ENCODE peak calls at places on chromosomes 2 and 18, in four cellular contexts. O is stimulated activated naive CD8-positive, alpha-beta T cell treated with anti-CD3 and anti-CD28 coated beads, Interleukin-15, amount 100 ng/mL, for 72 hours; L is T1000; E is omental fat pad. V is an unnamed sample.
A peak's percentile ranks its signal among the peaks of the same experiment; 100 is the strongest.

GRCh38 chr2:171181067-171182049 is 20.7 kb upstream of the TLK1 start:
- DNase-seq in O (no peak), L (no peak), E (no peak), V (no peak)

GRCh38 chr2:238895901-238896600 is 48.2 kb downstream of the TWIST2 start:
- DNase-seq in O (no peak), L (no peak), E (no peak), V (peak; percentile 38)

GRCh38 chr2:33788044-33788443 is 188.9 kb upstream of the FAM98A start:
- DNase-seq in O (no peak), L (no peak), E (no peak), V (no peak)

GRCh38 chr2:83850071-83850725 is 608.9 kb downstream of the SUCLG1 start:
- DNase-seq in O (no peak), L (peak; percentile 62), E (no peak), V (no peak)

GRCh38 chr2:178101321-178102079 is 10.7 kb upstream of the RBM45 start:
- DNase-seq in O (no peak), L (no peak), E (no peak), V (no peak)

GRCh38 chr2:174198846-174199564 is 49.3 kb downstream of the OLA1 start:
- DNase-seq in O (no peak), L (no peak), E (no peak), V (no peak)

GRCh38 chr2:70565039-70565731 is 11.6 kb upstream of the TGFA start:
- DNase-seq in O (no peak), L (no peak), E (no peak), V (no peak)

GRCh38 chr2:86078801-86079545 is 26.7 kb downstream of the POLR1A start:
- DNase-seq in O (peak; percentile 26), L (no peak), E (no peak), V (no peak)

GRCh38 chr2:11870584-11870983 is 124.2 kb downstream of the LPIN1 start:
- DNase-seq in O (no peak), L (no peak), E (no peak), V (no peak)

GRCh38 chr18:10354241-10354811 is 100.1 kb upstream of the APCDD1 start:
- DNase-seq in O (no peak), L (no peak), E (no peak), V (no peak)

GRCh38 chr2:22281033-22281432 is 1103.9 kb upstream of the KLHL29 start:
- DNase-seq in O (no peak), L (peak; percentile 31), E (no peak), V (no peak)

GRCh38 chr2:131431336-131431735 is 44.6 kb upstream of the TUBA3D start:
- DNase-seq in O (no peak), L (no peak), E (no peak), V (no peak)

GRCh38 chr2:69514406-69514805 is 77.2 kb upstream of the NFU1 start:
- DNase-seq in O (no peak), L (no peak), E (no peak), V (no peak)

GRCh38 chr2:43412121-43412753 is 183.6 kb downstream of the THADA start:
- DNase-seq in O (no peak), L (no peak), E (no peak), V (no peak)

GRCh38 chr2:119645173-119645846 is 33.7 kb upstream of the TMEM177 start:
- DNase-seq in O (no peak), L (no peak), E (no peak), V (no peak)

GRCh38 chr2:16662440-16662839 is 3.2 kb downstream of the CYRIA start:
- DNase-seq in O (no peak), L (no peak), E (no peak), V (no peak)

GRCh38 chr2:231557571-231558217 is 27.4 kb upstream of the NMUR1 start:
- DNase-seq in O (peak; percentile 59), L (no peak), E (no peak), V (peak; percentile 31)

GRCh38 chr18:2402084-2402483 is 169.2 kb downstream of the METTL4 start:
- DNase-seq in O (no peak), L (no peak), E (no peak), V (no peak)